ENCODE peak calls at places on chromosomes 13 and 19, in eight cellular contexts. J, B, O, U, D, Q, I and V are unnamed samples.

GRCh38 chr13:94480672-94481145 is 1.2 kb upstream of the DCT start:
- DNase-seq in I (no peak), U (no peak), B (no peak), J (no peak), D (no peak), O (no peak), Q (no peak), V (no peak)

GRCh38 chr13:74191036-74191809 is 57.0 kb upstream of the KLF12 start:
- DNase-seq in Q (peak; percentile 43), B (no peak), I (no peak), U (no peak), O (no peak), J (no peak), D (no peak), V (no peak)

GRCh38 chr19:46481187-46481586 is 9.8 kb upstream of the PNMA8A start:
- DNase-seq in Q (no peak), J (no peak), I (no peak), U (no peak), O (no peak), B (no peak), D (no peak), V (no peak)

GRCh38 chr13:89227356-89227755 is 1556.2 kb downstream of the SLITRK5 start:
- DNase-seq in Q (no peak), I (no peak), D (no peak), O (no peak), J (no peak), B (peak; percentile 9), U (no peak), V (no peak)

GRCh38 chr13:48142437-48142836 is 47.5 kb upstream of the MED4 start:
- DNase-seq in B (no peak), O (no peak), U (no peak), I (no peak), D (no peak), J (no peak), Q (peak; percentile 84), V (no peak)

GRCh38 chr19:7224205-7224833 is 69.9 kb downstream of the INSR start:
- DNase-seq in J (no peak), D (peak; percentile 69), Q (no peak), I (no peak), O (no peak), B (no peak), U (no peak), V (no peak)

GRCh38 chr13:21074601-21075302 is 13.4 kb upstream of the LATS2 start:
- DNase-seq in I (peak; percentile 20), U (no peak), Q (peak; percentile 57), B (no peak), O (no peak), J (peak; percentile 22), D (no peak), V (no peak)

GRCh38 chr13:21481359-21481758 is 22.3 kb upstream of the ZDHHC20 start:
- DNase-seq in U (no peak), Q (no peak), J (no peak), I (no peak), O (no peak), B (no peak), D (no peak), V (no peak)

GRCh38 chr13:26534036-26534726 is 23.3 kb upstream of the WASF3 start:
- DNase-seq in J (no peak), U (no peak), B (no peak), O (no peak), Q (no peak), I (no peak), D (no peak), V (no peak)

GRCh38 chr13:50123862-50124535 is 108.8 kb downstream of the KCNRG start:
- DNase-seq in Q (peak; percentile 98), U (peak; percentile 84), B (peak; percentile 94), O (peak; percentile 42), J (no peak), I (peak; percentile 64), D (peak; percentile 79), V (peak; percentile 75)

GRCh38 chr13:40806241-40806640 is 16.8 kb downstream of the SLC25A15 start:
- DNase-seq in U (no peak), J (no peak), I (no peak), Q (no peak), O (no peak), B (no peak), D (no peak), V (no peak)

GRCh38 chr19:15154002-15154612 is 46.7 kb downstream of the NOTCH3 start:
- DNase-seq in J (peak; percentile 21), B (peak; percentile 39), Q (peak; percentile 63), D (no peak), I (peak; percentile 17), O (no peak), U (no peak), V (no peak)

GRCh38 chr13:75437582-75438318 is 44.2 kb downstream of the TBC1D4 start:
- DNase-seq in U (no peak), O (no peak), I (no peak), B (no peak), J (no peak), D (no peak), Q (no peak), V (no peak)

GRCh38 chr13:111319998-111320911 is at the start of gene TEX29:
- DNase-seq in B (no peak), I (no peak), J (no peak), O (no peak), U (no peak), Q (no peak), D (no peak), V (no peak)

GRCh38 chr13:35107535-35107934 is 165.5 kb downstream of the NBEA start:
- DNase-seq in J (no peak), Q (no peak), D (no peak), B (no peak), U (no peak), O (no peak), I (no peak), V (no peak)

GRCh38 chr19:28296506-28296905 is 916.4 kb downstream of the UQCRFS1 start:
- DNase-seq in U (no peak), O (no peak), J (no peak), I (no peak), D (no peak), Q (no peak), B (no peak), V (no peak)

GRCh38 chr13:62432295-62432694 is 1016.6 kb upstream of the PCDH20 start:
- DNase-seq in U (no peak), B (no peak), O (no peak), I (no peak), Q (no peak), J (no peak), D (no peak), V (no peak)

GRCh38 chr13:37085656-37086055 is 19.8 kb downstream of the CSNK1A1L start:
- DNase-seq in J (no peak), B (no peak), D (no peak), Q (no peak), O (no peak), U (no peak), I (no peak), V (no peak)

GRCh38 chr13:81275666-81276258 is 934.8 kb upstream of the SPRY2 start:
- DNase-seq in B (no peak), D (no peak), Q (no peak), I (no peak), J (no peak), O (no peak), U (no peak), V (no peak)

GRCh38 chr13:27644302-27644701 is 22.6 kb downstream of the POLR1D start:
- DNase-seq in D (no peak), Q (no peak), B (no peak), I (no peak), J (no peak), O (no peak), U (no peak), V (no peak)

GRCh38 chr19:1389033-1389940 is 5.6 kb downstream of the NDUFS7 start:
- DNase-seq in Q (no peak), U (no peak), J (no peak), D (no peak), I (no peak), O (no peak), B (no peak), V (no peak)

GRCh38 chr13:26384587-26384986 is 130.7 kb downstream of the CDK8 start:
- DNase-seq in U (no peak), O (no peak), J (no peak), D (no peak), I (no peak), Q (no peak), B (no peak), V (no peak)

GRCh38 chr19:43316591-43317319 is 36.7 kb upstream of the CD177 start:
- DNase-seq in B (no peak), J (no peak), U (no peak), Q (no peak), O (no peak), I (no peak), D (peak; percentile 60), V (no peak)

GRCh38 chr13:40589285-40590109 is 76.9 kb downstream of the FOXO1 start:
- DNase-seq in J (no peak), U (no peak), D (no peak), Q (peak; percentile 96), B (no peak), I (no peak), O (no peak), V (no peak)

GRCh38 chr13:109989155-109989554 is 202.8 kb upstream of the IRS2 start:
- DNase-seq in U (no peak), I (no peak), O (peak; percentile 62), D (no peak), J (no peak), B (no peak), Q (no peak), V (peak; percentile 80)

GRCh38 chr19:15702590-15702930 is 25.3 kb upstream of the OR10H2 start:
- DNase-seq in O (peak; percentile 23), D (peak; percentile 64), U (peak; percentile 86), J (peak; percentile 9), I (no peak), Q (peak; percentile 85), B (peak; percentile 27), V (no peak)

GRCh38 chr13:50512602-50513527 is 330.6 kb downstream of the DLEU7 start:
- DNase-seq in Q (peak; percentile 50), D (peak; percentile 77), B (peak; percentile 27), I (peak; percentile 43), O (no peak), J (peak; percentile 25), U (peak; percentile 85), V (no peak)

GRCh38 chr13:112689498-112690241 is at the start of gene ATP11A:
- DNase-seq in J (peak; percentile 74), D (peak; percentile 92), Q (peak; percentile 92), U (peak; percentile 92), I (peak; percentile 74), O (peak; percentile 100), B (peak; percentile 93), V (peak; percentile 96)

GRCh38 chr13:42041017-42041683 is 7.3 kb upstream of the DGKH start:
- DNase-seq in I (peak; percentile 6), J (peak; percentile 42), Q (peak; percentile 69), B (peak; percentile 60), U (peak; percentile 80), D (peak; percentile 60), O (peak; percentile 19), V (no peak)

GRCh38 chr19:1512671-1513491 is at the start of gene ADAMTSL5:
- DNase-seq in Q (no peak), O (peak; percentile 86), B (no peak), I (peak; percentile 37), D (peak; percentile 60), J (peak; percentile 73), U (peak; percentile 73), V (peak; percentile 38)

GRCh38 chr19:46162731-46163130 is 14.7 kb downstream of the IGFL2 start:
- DNase-seq in I (no peak), Q (no peak), B (no peak), J (no peak), D (no peak), O (no peak), U (no peak), V (no peak)

GRCh38 chr19:19873381-19873780 is 7.7 kb downstream of the ZNF253 start:
- DNase-seq in Q (no peak), I (no peak), J (no peak), O (no peak), D (no peak), U (no peak), B (no peak), V (no peak)

GRCh38 chr19:12574036-12574435 is 22.8 kb upstream of the ZNF564 start:
- DNase-seq in O (no peak), B (no peak), I (no peak), U (peak; percentile 8), Q (no peak), J (no peak), D (no peak), V (no peak)